ENCODE peak calls at places on chromosomes 12 and 14, in eight cellular contexts. L is BE2C; C is lower lobe of right lung; P is CD4-positive, alpha-beta T cell; J is right lobe of liver; Y is AG09319; Q is right atrium auricular region; I is PC-9. E is an unnamed sample.

GRCh38 chr12:12533238-12533829 is 29.3 kb downstream of the DUSP16 start:
- DNase-seq in L (peak; percentile 66), C (peak; percentile 69), P (no peak), J (peak; percentile 15), Y (no peak), Q (no peak), I (peak; percentile 60), E (peak; percentile 46)

GRCh38 chr12:108738165-108738564 is 6.8 kb upstream of the CORO1C start:
- DNase-seq in L (no peak), C (no peak), P (no peak), J (no peak), Y (no peak), Q (no peak), I (no peak), E (no peak)

GRCh38 chr14:70098257-70098809 is 90.4 kb downstream of the SLC8A3 start:
- DNase-seq in L (no peak), C (no peak), P (no peak), J (no peak), Y (no peak), Q (no peak), I (no peak), E (no peak)

GRCh38 chr12:116159593-116159992 is 117.9 kb downstream of the MED13L start:
- DNase-seq in L (no peak), C (no peak), P (no peak), J (no peak), Y (no peak), Q (no peak), I (no peak), E (no peak)

GRCh38 chr12:16350682-16351081 is 3.2 kb downstream of the MGST1 start:
- DNase-seq in L (no peak), C (peak; percentile 72), P (no peak), J (peak; percentile 27), Y (peak; percentile 86), Q (peak; percentile 84), I (peak; percentile 97), E (peak; percentile 68)

GRCh38 chr12:129016159-129016558 is 162.9 kb downstream of the GLT1D1 start:
- DNase-seq in L (no peak), C (no peak), P (no peak), J (no peak), Y (no peak), Q (no peak), I (no peak), E (no peak)

GRCh38 chr14:74980746-74981661 is 21.7 kb upstream of the EIF2B2 start:
- DNase-seq in L (no peak), C (no peak), P (no peak), J (no peak), Y (no peak), Q (no peak), I (no peak), E (no peak)

GRCh38 chr12:56377310-56377988 is 14.8 kb upstream of the APOF start:
- DNase-seq in L (no peak), C (no peak), P (no peak), J (no peak), Y (no peak), Q (no peak), I (no peak), E (no peak)

GRCh38 chr12:76020731-76021672 is 10.6 kb downstream of the PHLDA1 start:
- DNase-seq in L (no peak), C (no peak), P (peak; percentile 34), J (no peak), Y (peak; percentile 86), Q (no peak), I (peak; percentile 95), E (peak; percentile 70)

GRCh38 chr14:74474376-74474775 is 18.7 kb downstream of the NPC2 start:
- DNase-seq in L (no peak), C (no peak), P (no peak), J (no peak), Y (no peak), Q (no peak), I (no peak), E (no peak)

DNA sequence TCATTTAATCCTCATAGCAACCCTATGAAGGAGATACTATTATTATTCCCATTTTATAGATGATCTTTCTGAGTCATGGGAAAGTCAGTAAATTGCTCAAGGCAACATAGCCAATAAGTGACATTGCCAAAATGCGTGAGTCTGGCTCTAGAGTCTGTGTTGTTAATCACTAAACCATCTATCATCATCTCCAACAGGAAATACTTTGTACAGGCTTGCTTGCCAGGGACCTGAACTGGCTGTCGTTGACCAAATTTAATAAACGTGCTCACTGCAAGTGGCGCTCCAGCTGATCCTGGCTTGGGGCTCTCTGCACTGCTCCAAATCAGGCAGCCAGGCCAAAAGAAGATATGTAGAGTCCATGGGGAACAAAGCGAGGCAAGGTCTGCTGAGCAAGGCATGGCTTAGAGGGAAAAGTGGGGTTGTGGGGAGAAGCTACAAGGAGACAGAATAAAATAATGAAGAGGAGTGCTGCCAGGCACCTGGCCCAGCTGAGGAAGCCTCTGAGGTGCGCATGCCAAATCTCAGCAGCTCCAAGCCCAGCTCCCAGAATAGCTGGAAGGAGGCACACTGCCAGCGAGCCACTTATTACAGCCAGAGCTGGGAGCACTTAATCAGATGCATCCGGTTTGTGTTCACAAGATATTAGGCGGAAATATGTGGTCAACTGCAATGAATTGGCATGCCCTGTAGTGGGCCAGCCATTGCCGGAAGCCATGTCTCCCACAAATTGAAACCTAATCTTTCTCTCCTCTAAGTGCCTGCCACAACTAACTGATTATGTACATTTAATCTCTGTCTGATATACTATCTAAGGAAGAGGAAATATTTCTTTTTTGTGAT is 43.3 kb upstream of the PTPRO start:
- DNase-seq in L (peak; percentile 95), C (peak; percentile 89), P (no peak), J (no peak), Y (peak; percentile 49), Q (peak; percentile 77), I (no peak), E (peak; percentile 25)
- TF ChIP-seq CTCF in L (peak; percentile 46), C (peak; percentile 19), P (no peak), J (no peak), Y (no peak), Q (no peak), I (no peak), E (no peak)

GRCh38 chr12:78562358-78563205 is 302.0 kb upstream of the SYT1 start:
- DNase-seq in L (no peak), C (no peak), P (no peak), J (no peak), Y (no peak), Q (no peak), I (no peak), E (no peak)
- TF ChIP-seq CTCF in L (peak; percentile 71), C (no peak), P (no peak), J (peak; percentile 35), Y (peak; percentile 22), Q (no peak), I (peak; percentile 54), E (peak; percentile 28)

DNA sequence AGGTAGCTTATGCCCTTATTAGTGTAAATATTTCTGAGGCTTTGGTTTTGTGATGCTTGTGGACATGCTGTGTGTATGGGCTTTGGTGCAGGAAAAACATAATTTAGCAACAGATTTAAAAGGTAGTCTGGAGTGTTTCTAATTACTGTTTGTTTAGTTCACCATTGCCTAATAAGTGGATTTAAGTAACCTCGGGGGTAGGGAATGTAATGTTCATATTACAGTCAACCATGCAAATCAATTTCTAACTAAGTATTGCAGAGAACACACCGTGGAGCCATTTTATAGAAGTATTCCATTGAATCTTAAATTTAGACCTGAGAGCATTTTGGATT is 53.5 kb downstream of the ANO6 start:
- DNase-seq in L (no peak), C (no peak), P (no peak), J (no peak), Y (no peak), Q (no peak), I (no peak), E (no peak)
- TF ChIP-seq CTCF in L (no peak), C (no peak), P (no peak), J (no peak), Y (no peak), Q (peak; percentile 4), I (no peak), E (no peak)

GRCh38 chr14:76518366-76518765 is 142.4 kb downstream of the ESRRB start:
- DNase-seq in L (no peak), C (no peak), P (no peak), J (no peak), Y (no peak), Q (no peak), I (no peak), E (no peak)

GRCh38 chr14:76510255-76510654 is 134.3 kb downstream of the ESRRB start:
- DNase-seq in L (no peak), C (no peak), P (no peak), J (no peak), Y (no peak), Q (no peak), I (no peak), E (no peak)

GRCh38 chr14:76509291-76509690 is 133.4 kb downstream of the ESRRB start:
- DNase-seq in L (no peak), C (no peak), P (no peak), J (no peak), Y (no peak), Q (no peak), I (no peak), E (no peak)

GRCh38 chr14:76516884-76517283 is 140.9 kb downstream of the ESRRB start:
- DNase-seq in L (no peak), C (no peak), P (no peak), J (no peak), Y (no peak), Q (no peak), I (no peak), E (no peak)

DNA sequence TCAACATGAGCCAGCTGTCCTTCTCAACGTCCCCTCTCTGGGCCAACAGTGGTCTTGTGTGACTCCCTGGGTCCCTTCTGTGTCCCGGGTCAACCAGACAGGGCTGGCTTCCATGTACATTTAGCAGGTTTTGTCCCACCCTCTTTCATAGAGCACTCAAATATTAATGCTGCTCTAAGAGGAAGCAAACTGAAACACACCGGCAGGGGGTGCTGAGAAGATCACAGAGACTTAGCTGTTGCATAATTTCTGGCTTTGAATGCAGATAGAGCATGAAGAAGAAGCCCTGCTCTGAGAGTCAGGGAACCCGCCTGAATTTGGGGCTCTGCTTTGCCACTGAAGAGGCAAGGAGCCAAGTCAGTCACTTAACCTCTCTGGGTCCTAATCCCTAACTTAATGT is 138.7 kb downstream of the ESRRB start:
- DNase-seq in L (peak; percentile 44), C (no peak), P (no peak), J (peak; percentile 33), Y (no peak), Q (no peak), I (no peak), E (peak; percentile 26)
- TF ChIP-seq CTCF in L (peak; percentile 49), C (no peak), P (no peak), J (peak; percentile 48), Y (no peak), Q (no peak), I (peak; percentile 58), E (no peak)

GRCh38 chr12:85310456-85311076 is 30.5 kb downstream of the ALX1 start:
- DNase-seq in L (no peak), C (no peak), P (no peak), J (no peak), Y (no peak), Q (no peak), I (no peak), E (no peak)
- TF ChIP-seq CTCF in L (peak; percentile 37), C (peak; percentile 33), P (no peak), J (peak; percentile 48), Y (peak; percentile 24), Q (peak; percentile 46), I (peak; percentile 58), E (peak; percentile 35)

DNA sequence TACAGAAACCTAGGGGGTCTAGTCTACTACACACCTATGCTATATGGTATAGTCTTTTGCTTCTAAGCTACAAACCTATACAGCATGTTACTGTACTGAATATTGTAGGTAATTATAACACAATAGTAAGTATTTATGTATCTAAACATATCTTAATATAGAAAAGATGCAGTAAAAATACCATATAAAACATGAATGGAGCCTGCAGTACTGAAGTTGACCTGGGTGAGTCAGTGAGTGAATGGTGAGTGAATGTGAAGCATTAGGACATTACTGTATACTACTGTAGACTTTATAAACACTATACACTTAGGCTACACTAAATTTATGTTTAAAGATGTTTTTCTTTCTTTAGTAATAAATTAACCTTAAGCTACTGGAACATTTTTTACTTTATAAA is 13.1 kb upstream of the ABCD2 start:
- DNase-seq in L (no peak), C (no peak), P (no peak), J (no peak), Y (no peak), Q (no peak), I (no peak), E (no peak)
- TF ChIP-seq CTCF in L (peak; percentile 18), C (no peak), P (no peak), J (no peak), Y (no peak), Q (no peak), I (no peak), E (no peak)

E was measured in Calu3.